ENCODE peak calls at places on chromosome 16, in six cellular contexts. M is heart right ventricle; F is OCI-LY7; I is MM.1S; U is colonic mucosa; H is CD4-positive, alpha-beta T cell. K is an unnamed sample.
A peak's percentile ranks its signal among the peaks of the same experiment; 100 is the strongest.

GRCh38 chr16:10552998-10553491 is 27.4 kb downstream of the EMP2 start:
- DNase-seq in M (peak; percentile 60), F (peak; percentile 76), I (peak; percentile 75), U (peak; percentile 34), H (peak; percentile 18), K (peak; percentile 61)

GRCh38 chr16:89257281-89257731 is 39.8 kb downstream of the ZNF778 start:
- DNase-seq in M (no peak), F (no peak), I (no peak), U (no peak), H (no peak), K (no peak)

GRCh38 chr16:88784074-88784855 is 755 bp downstream of the PIEZO1 start:
- DNase-seq in M (peak; percentile 72), F (peak; percentile 62), I (peak; percentile 35), U (peak; percentile 76), H (no peak), K (peak; percentile 36)

GRCh38 chr16:75789237-75789636 is 62.9 kb upstream of the CPHXL start:
- DNase-seq in M (no peak), F (peak; percentile 70), I (peak; percentile 39), U (no peak), H (no peak), K (no peak)

GRCh38 chr16:73093146-73094144 is 45.5 kb upstream of the ZFHX3 start:
- DNase-seq in M (no peak), F (no peak), I (no peak), U (no peak), H (no peak), K (no peak)

GRCh38 chr16:75351183-75351582 is 82.1 kb downstream of the CFDP1 start:
- DNase-seq in M (no peak), F (no peak), I (no peak), U (no peak), H (no peak), K (no peak)

GRCh38 chr16:24681793-24682192 is 47.7 kb upstream of the TNRC6A start:
- DNase-seq in M (no peak), F (no peak), I (no peak), U (no peak), H (no peak), K (no peak)

GRCh38 chr16:58011652-58012051 is 10.4 kb downstream of the USB1 start:
- DNase-seq in M (no peak), F (no peak), I (no peak), U (no peak), H (no peak), K (no peak)

GRCh38 chr16:80100846-80101451 is 439.8 kb upstream of the DYNLRB2 start:
- DNase-seq in M (no peak), F (no peak), I (peak; percentile 18), U (no peak), H (no peak), K (no peak)

GRCh38 chr16:1809281-1809801 is 15.8 kb upstream of the IGFALS start:
- DNase-seq in M (no peak), F (no peak), I (no peak), U (peak; percentile 40), H (no peak), K (no peak)

GRCh38 chr16:90057738-90058173 is 19.4 kb downstream of the PRDM7 start:
- DNase-seq in M (no peak), F (no peak), I (no peak), U (no peak), H (no peak), K (no peak)

GRCh38 chr16:75282811-75283281 is 31.4 kb upstream of the BCAR1 start:
- DNase-seq in M (no peak), F (no peak), I (no peak), U (no peak), H (no peak), K (no peak)

GRCh38 chr16:73060216-73060615 is 12.3 kb upstream of the ZFHX3 start:
- DNase-seq in M (no peak), F (no peak), I (no peak), U (no peak), H (no peak), K (no peak)

GRCh38 chr16:15644306-15644961 is 1.5 kb upstream of the MARF1 start:
- DNase-seq in M (no peak), F (peak; percentile 18), I (peak; percentile 36), U (peak; percentile 35), H (no peak), K (no peak)

GRCh38 chr16:85167589-85168537 is 55.6 kb upstream of the CIBAR2 start:
- DNase-seq in M (no peak), F (no peak), I (no peak), U (no peak), H (no peak), K (no peak)
- H3K27ac ChIP-seq in M (no peak overlapping the region), F (no peak overlapping the region), I (no peak overlapping the region), U (no peak overlapping the region), H (no peak overlapping the region), K (no peak overlapping the region)

GRCh38 chr16:68733570-68733969 is 3.5 kb upstream of the CDH1 start:
- DNase-seq in M (no peak), F (no peak), I (no peak), U (no peak), H (no peak), K (no peak)
- H3K27ac ChIP-seq in M (no peak overlapping the region), F (no peak overlapping the region), I (no peak overlapping the region), U (no peak overlapping the region), H (no peak overlapping the region), K (no peak overlapping the region)

GRCh38 chr16:56610609-56611111 is 2.3 kb downstream of the MT2A start:
- DNase-seq in M (no peak), F (no peak), I (no peak), U (no peak), H (no peak), K (no peak)
- H3K27ac ChIP-seq in M (peak overlapping the region; percentile 94), F (no peak overlapping the region), I (no peak overlapping the region), U (peak overlapping the region; percentile 88), H (peak overlapping the region; percentile 71), K (peak overlapping the region; percentile 88)

DNA sequence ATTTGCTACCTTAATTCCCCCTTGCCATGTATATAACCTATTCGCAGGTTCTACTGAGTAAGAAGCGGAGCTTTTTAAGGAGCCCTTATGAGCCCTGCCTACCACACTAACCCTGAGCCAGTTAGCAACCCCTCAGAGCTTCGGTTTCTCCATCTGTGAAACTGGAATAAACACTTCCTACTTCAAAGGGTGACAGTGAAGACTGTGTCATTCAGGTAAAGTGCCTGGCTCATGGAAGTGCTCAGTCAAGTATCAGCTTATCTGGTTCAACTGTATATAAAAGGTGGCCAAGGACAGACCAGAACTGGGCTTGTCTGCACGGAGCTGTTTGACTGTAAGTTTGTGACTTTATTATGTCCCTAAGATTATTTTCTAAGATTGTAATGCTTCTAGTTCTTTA is 31.0 kb downstream of the TXNDC11 start:
- DNase-seq in M (no peak), F (no peak), I (no peak), U (no peak), H (no peak), K (no peak)
- H3K27ac ChIP-seq in M (no peak overlapping the region), F (peak overlapping the region; percentile 5), I (peak overlapping the region; percentile 41), U (no peak overlapping the region), H (no peak overlapping the region), K (no peak overlapping the region)

GRCh38 chr16:86994651-86995171 is 322.5 kb downstream of the C16orf95 start:
- DNase-seq in M (no peak), F (no peak), I (no peak), U (no peak), H (no peak), K (no peak)
- H3K27ac ChIP-seq in M (no peak overlapping the region), F (no peak overlapping the region), I (no peak overlapping the region), U (no peak overlapping the region), H (no peak overlapping the region), K (no peak overlapping the region)

K was measured in CD4-positive, CD25-positive, alpha-beta regulatory T cell.